ENCODE peak calls at places on chromosomes 6 and 20, in five cellular contexts. Z is glutamatergic neuron, O is brain microvascular endothelial cell, J is tibial artery, F is fibroblast of the aortic adventitia. I is an unnamed sample.

GRCh38 chr6:133761706-133762105 is 127.2 kb upstream of the TCF21 start:
- DNase-seq in Z (no peak), O (no peak), J (no peak), F (peak), I (no peak)

GRCh38 chr6:65671922-65672321 is 35.1 kb downstream of the EYS start:
- DNase-seq in Z (no peak), O (no peak), J (no peak), F (no peak), I (no peak)

GRCh38 chr20:17615645-17616479 is 46.0 kb downstream of the DSTN start:
- DNase-seq in Z (peak), O (no peak), J (peak), F (no peak), I (no peak)

GRCh38 chr6:46491789-46492547 is 719 bp upstream of the RCAN2 start:
- DNase-seq in Z (peak), O (no peak), J (peak), F (peak), I (no peak)

GRCh38 chr6:141421378-141421777 is 711.3 kb upstream of the GJE1 start:
- DNase-seq in Z (no peak), O (peak), J (no peak), F (peak), I (no peak)

GRCh38 chr6:116444092-116444491 is 17.1 kb upstream of the CALHM6 start:
- DNase-seq in Z (no peak), O (peak), J (no peak), F (peak), I (no peak)

GRCh38 chr6:158069800-158070195 is 88.1 kb downstream of the SYNJ2 start:
- DNase-seq in Z (no peak), O (peak), J (no peak), F (peak), I (no peak)

GRCh38 chr6:56381852-56382251 is 134.5 kb upstream of the COL21A1 start:
- DNase-seq in Z (no peak), O (no peak), J (no peak), F (no peak), I (no peak)

GRCh38 chr20:63945921-63946920 is 10.0 kb downstream of the UCKL1 start:
- DNase-seq in Z (no peak), O (no peak), J (no peak), F (no peak), I (no peak)

GRCh38 chr20:21632031-21632430 is 73.4 kb upstream of the PAX1 start:
- DNase-seq in Z (no peak), O (no peak), J (no peak), F (no peak), I (no peak)

GRCh38 chr6:168305091-168305749 is 14.4 kb downstream of the DACT2 start:
- DNase-seq in Z (no peak), O (no peak), J (no peak), F (no peak), I (no peak)

GRCh38 chr6:50834929-50835328 is 16.3 kb downstream of the TFAP2B start:
- DNase-seq in Z (no peak), O (no peak), J (no peak), F (no peak), I (no peak)

GRCh38 chr6:107515955-107516354 is 26.0 kb downstream of the SOBP start:
- DNase-seq in Z (no peak), O (no peak), J (no peak), F (no peak), I (no peak)

GRCh38 chr6:154995241-154996162 is at the start of gene TIAM2:
- DNase-seq in Z (peak), O (no peak), J (no peak), F (no peak), I (no peak)

GRCh38 chr6:170032706-170033309 is 258.1 kb downstream of the DLL1 start:
- DNase-seq in Z (no peak), O (no peak), J (peak), F (no peak), I (peak)

GRCh38 chr6:43784049-43784855 is 14.2 kb downstream of the VEGFA start:
- DNase-seq in Z (no peak), O (no peak), J (no peak), F (no peak), I (no peak)

GRCh38 chr6:68958327-68958726 is 323.2 kb downstream of the ADGRB3 start:
- DNase-seq in Z (no peak), O (no peak), J (no peak), F (peak), I (no peak)

GRCh38 chr6:41584668-41585205 is 38.6 kb downstream of the FOXP4 start:
- DNase-seq in Z (no peak), O (no peak), J (no peak), F (no peak), I (no peak)

GRCh38 chr20:29408034-29408695 is 1849.3 kb upstream of the DEFB115 start:
- DNase-seq in Z (no peak), O (no peak), J (no peak), F (no peak), I (no peak)

GRCh38 chr6:151402228-151402627 is 10.9 kb upstream of the ZBTB2 start:
- DNase-seq in Z (no peak), O (no peak), J (no peak), F (no peak), I (no peak)

GRCh38 chr6:149190228-149190831 is 127.2 kb upstream of the TAB2 start:
- DNase-seq in Z (no peak), O (peak), J (no peak), F (peak), I (peak)

GRCh38 chr20:50554694-50555579 is 44.8 kb downstream of the PTPN1 start:
- DNase-seq in Z (no peak), O (no peak), J (no peak), F (no peak), I (no peak)

GRCh38 chr6:169810066-169810989 is 58.9 kb downstream of the ERMARD start:
- DNase-seq in Z (no peak), O (no peak), J (no peak), F (no peak), I (no peak)

GRCh38 chr6:24428615-24429014 is 25.9 kb downstream of the MRS2 start:
- DNase-seq in Z (no peak), O (peak), J (no peak), F (peak), I (no peak)

GRCh38 chr20:32474717-32474966 is 110.5 kb downstream of the NOL4L start:
- DNase-seq in Z (no peak), O (no peak), J (no peak), F (no peak), I (no peak)

GRCh38 chr20:49161428-49162152 is 26.5 kb downstream of the STAU1 start:
- DNase-seq in Z (no peak), O (no peak), J (no peak), F (no peak), I (no peak)

GRCh38 chr20:21137078-21137477 is 11.2 kb downstream of the KIZ start:
- DNase-seq in Z (no peak), O (no peak), J (no peak), F (no peak), I (no peak)

GRCh38 chr20:25076731-25077609 is 5.0 kb downstream of the VSX1 start:
- DNase-seq in Z (no peak), O (no peak), J (no peak), F (no peak), I (no peak)

GRCh38 chr20:45963059-45964011 is 8.7 kb downstream of the ZNF335 start:
- DNase-seq in Z (no peak), O (peak), J (peak), F (peak), I (peak)

GRCh38 chr6:42021847-42022754 is 28.2 kb upstream of the TAF8 start:
- DNase-seq in Z (no peak), O (no peak), J (no peak), F (peak), I (no peak)

GRCh38 chr6:82878812-82879211 is 186.8 kb downstream of the UBE3D start:
- DNase-seq in Z (no peak), O (peak), J (no peak), F (peak), I (no peak)

GRCh38 chr20:63265891-63266515 is 6.6 kb upstream of the ARFGAP1 start:
- DNase-seq in Z (no peak), O (no peak), J (no peak), F (no peak), I (no peak)

GRCh38 chr6:137309078-137309762 is 90.0 kb upstream of the IFNGR1 start:
- DNase-seq in Z (no peak), O (peak), J (peak), F (peak), I (peak)

GRCh38 chr6:164378330-164378729 is 931.1 kb downstream of the C6orf118 start:
- DNase-seq in Z (no peak), O (no peak), J (no peak), F (no peak), I (no peak)

GRCh38 chr20:3864518-3864917 is 17.9 kb downstream of the MAVS start:
- DNase-seq in Z (no peak), O (no peak), J (no peak), F (no peak), I (no peak)

GRCh38 chr6:119446623-119447008 is 97.1 kb upstream of the MAN1A1 start:
- DNase-seq in Z (no peak), O (peak), J (peak), F (peak), I (no peak)

GRCh38 chr6:28215425-28215824 is 9.7 kb upstream of the ZSCAN9 start:
- DNase-seq in Z (no peak), O (no peak), J (no peak), F (no peak), I (no peak)

GRCh38 chr6:44776344-44776743 is 388.8 kb downstream of the CDC5L start:
- DNase-seq in Z (no peak), O (no peak), J (no peak), F (no peak), I (no peak)

DNA sequence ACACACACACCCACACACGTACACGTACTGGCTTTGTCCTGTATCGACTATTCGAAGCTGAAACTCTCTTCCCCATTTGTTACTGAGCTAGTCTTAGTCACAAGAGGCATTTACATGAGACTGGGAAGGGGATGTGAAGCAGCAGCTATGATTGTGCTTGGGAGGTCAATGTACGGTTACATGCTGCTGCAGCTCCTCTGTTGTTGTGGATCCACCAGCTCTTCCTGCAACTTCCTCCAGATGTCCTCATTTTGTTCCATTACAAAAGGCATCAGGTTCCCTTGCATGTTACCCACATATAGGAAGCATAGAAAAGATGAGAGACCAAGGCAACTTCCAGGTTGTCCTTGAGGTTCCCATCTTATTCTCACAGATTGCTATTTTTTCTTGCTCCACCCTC is 612.4 kb upstream of the IMPG1 start:
- DNase-seq in Z (no peak), O (peak), J (no peak), F (no peak), I (no peak)
- TF ChIP-seq CTCF in Z (no peak), O (peak), J (no peak), F (no peak), I (no peak)

GRCh38 chr6:39791311-39791710 is 865 bp upstream of the DAAM2 start:
- DNase-seq in Z (no peak), O (no peak), J (no peak), F (no peak), I (no peak)
- TF ChIP-seq CTCF in Z (no peak), O (peak), J (no peak), F (peak), I (no peak)

GRCh38 chr6:14397518-14397901 is 279.9 kb downstream of the CD83 start:
- DNase-seq in Z (no peak), O (no peak), J (no peak), F (no peak), I (no peak)
- TF ChIP-seq CTCF in Z (no peak), O (no peak), J (no peak), F (no peak), I (no peak)

GRCh38 chr6:115271434-115271833 is 789.3 kb downstream of the FRK start:
- DNase-seq in Z (no peak), O (no peak), J (no peak), F (no peak), I (no peak)
- TF ChIP-seq CTCF in Z (no peak), O (no peak), J (no peak), F (no peak), I (no peak)

GRCh38 chr6:111724505-111724904 is 118.8 kb upstream of the TRAF3IP2 start:
- DNase-seq in Z (no peak), O (no peak), J (no peak), F (no peak), I (peak)

GRCh38 chr6:111727798-111728197 is 122.1 kb upstream of the TRAF3IP2 start:
- DNase-seq in Z (no peak), O (no peak), J (no peak), F (no peak), I (no peak)

GRCh38 chr6:111724039-111724438 is 118.4 kb upstream of the TRAF3IP2 start:
- DNase-seq in Z (no peak), O (no peak), J (no peak), F (peak), I (no peak)

GRCh38 chr6:111725446-111726112 is 119.9 kb upstream of the TRAF3IP2 start:
- DNase-seq in Z (no peak), O (no peak), J (peak), F (peak), I (no peak)

GRCh38 chr6:111727041-111727440 is 121.4 kb upstream of the TRAF3IP2 start:
- DNase-seq in Z (no peak), O (no peak), J (no peak), F (no peak), I (no peak)
- TF ChIP-seq CTCF in Z (no peak), O (no peak), J (no peak), F (no peak), I (no peak)

GRCh38 chr20:58639182-58640146 is 11.6 kb upstream of the STX16 start:
- DNase-seq in Z (peak), O (no peak), J (no peak), F (no peak), I (no peak)
- TF ChIP-seq CTCF in Z (no peak), O (peak), J (no peak), F (peak), I (no peak)

GRCh38 chr6:32095338-32096086 is 13.6 kb downstream of the TNXB start:
- DNase-seq in Z (no peak), O (no peak), J (no peak), F (no peak), I (no peak)
- TF ChIP-seq CTCF in Z (no peak), O (peak), J (no peak), F (peak), I (no peak)

GRCh38 chr6:106084106-106084963 is 1.8 kb upstream of the PRDM1 start:
- DNase-seq in Z (peak), O (peak), J (no peak), F (peak), I (peak)
- TF ChIP-seq CTCF in Z (peak), O (peak), J (no peak), F (peak), I (peak)

GRCh38 chr6:31037692-31038091 is 27.4 kb downstream of the MUC22 start:
- DNase-seq in Z (no peak), O (peak), J (no peak), F (peak), I (no peak)

GRCh38 chr6:31041372-31041974 is 31.2 kb downstream of the MUC22 start:
- DNase-seq in Z (no peak), O (no peak), J (no peak), F (no peak), I (no peak)

GRCh38 chr6:31048090-31048489 is 37.8 kb downstream of the MUC22 start:
- DNase-seq in Z (no peak), O (no peak), J (no peak), F (no peak), I (peak)

GRCh38 chr6:31038559-31038958 is 28.3 kb downstream of the MUC22 start:
- DNase-seq in Z (no peak), O (no peak), J (no peak), F (no peak), I (no peak)

GRCh38 chr6:31042801-31043200 is 32.5 kb downstream of the MUC22 start:
- DNase-seq in Z (peak), O (peak), J (no peak), F (peak), I (no peak)
- TF ChIP-seq CTCF in Z (peak), O (peak), J (peak), F (peak), I (peak)

I was measured in CD14-positive monocyte.